ENCODE peak calls at places on chromosome 12, in seven cellular contexts. D, O, E, P, Y, K and Z are unnamed samples.

GRCh38 chr12:52884526-52885293 is 20.2 kb downstream of the KRT8 start:
- DNase-seq in D (peak; percentile 46), O (peak; percentile 48), E (peak; percentile 87), P (peak; percentile 49), Y (peak; percentile 80), K (peak; percentile 88), Z (peak; percentile 74)

GRCh38 chr12:60391791-60392190 is 796.0 kb downstream of the SLC16A7 start:
- DNase-seq in D (no peak), O (no peak), E (no peak), P (no peak), Y (no peak), K (no peak), Z (no peak)

GRCh38 chr12:123530683-123531082 is 2.8 kb downstream of the RILPL1 start:
- DNase-seq in D (no peak), O (no peak), E (no peak), P (no peak), Y (no peak), K (no peak), Z (no peak)

GRCh38 chr12:95963104-95963503 is 20.0 kb downstream of the AMDHD1 start:
- DNase-seq in D (no peak), O (no peak), E (no peak), P (no peak), Y (peak; percentile 73), K (no peak), Z (no peak)

GRCh38 chr12:100154472-100155247 is 12.0 kb upstream of the BLTP3B start:
- DNase-seq in D (no peak), O (no peak), E (peak; percentile 76), P (peak; percentile 65), Y (peak; percentile 79), K (peak; percentile 73), Z (peak; percentile 87)

GRCh38 chr12:64824500-64825142 is at the start of gene TBC1D30:
- DNase-seq in D (no peak), O (peak; percentile 80), E (peak; percentile 40), P (peak; percentile 4), Y (peak; percentile 77), K (peak; percentile 6), Z (peak; percentile 62)

GRCh38 chr12:43444940-43445564 is 107.0 kb downstream of the ADAMTS20 start:
- DNase-seq in D (no peak), O (peak; percentile 5), E (no peak), P (peak; percentile 56), Y (peak; percentile 77), K (peak; percentile 55), Z (peak; percentile 29)

GRCh38 chr12:59973515-59973914 is 377.7 kb downstream of the SLC16A7 start:
- DNase-seq in D (no peak), O (no peak), E (no peak), P (no peak), Y (no peak), K (no peak), Z (no peak)

GRCh38 chr12:6640497-6640896 is 4.7 kb upstream of the LPAR5 start:
- DNase-seq in D (no peak), O (no peak), E (no peak), P (no peak), Y (no peak), K (no peak), Z (no peak)

GRCh38 chr12:57046947-57047890 is 2.7 kb downstream of the MYO1A start:
- DNase-seq in D (no peak), O (no peak), E (no peak), P (no peak), Y (no peak), K (peak; percentile 40), Z (no peak)

GRCh38 chr12:26833692-26834168 is 736 bp upstream of the ITPR2 start:
- DNase-seq in D (no peak), O (peak; percentile 70), E (peak; percentile 69), P (no peak), Y (peak; percentile 76), K (peak; percentile 24), Z (peak; percentile 81)

GRCh38 chr12:38886064-38886463 is 19.3 kb downstream of the CPNE8 start:
- DNase-seq in D (no peak), O (no peak), E (no peak), P (peak; percentile 48), Y (peak; percentile 32), K (no peak), Z (peak; percentile 76)

GRCh38 chr12:88553941-88554658 is 26.2 kb downstream of the KITLG start:
- DNase-seq in D (no peak), O (peak; percentile 68), E (no peak), P (peak; percentile 53), Y (peak; percentile 95), K (no peak), Z (no peak)

GRCh38 chr12:4908694-4909396 is 860 bp upstream of the KCNA1 start:
- DNase-seq in D (no peak), O (no peak), E (no peak), P (no peak), Y (no peak), K (no peak), Z (no peak)